ENCODE peak calls at places on chromosome 18, in eight cellular contexts. O is GM23248; R is mesendoderm; D is IMR-90; B is CD8-positive, alpha-beta T cell; Z is adipocyte; T is HCT116; A is AG04450. I is an unnamed sample. For H3K27me3, the result is how much of the 10 kb centered on the place peaks cover.

GRCh38 chr18:46096651-46097300 is 1.3 kb downstream of the ATP5F1A start:
- DNase-seq in A (no peak), Z (peak), R (peak), D (no peak), T (no peak), O (peak), B (no peak), I (no peak)

GRCh38 chr18:985301-985700 is 80.6 kb downstream of the ADCYAP1 start:
- DNase-seq in O (no peak), D (no peak), Z (no peak), R (peak), T (no peak), A (no peak), B (no peak), I (no peak)

GRCh38 chr18:77223653-77224052 is 26.0 kb upstream of the GALR1 start:
- DNase-seq in T (no peak), Z (peak), R (no peak), O (peak), B (no peak), A (peak), D (peak), I (no peak)

GRCh38 chr18:70188113-70188512 is 17.4 kb downstream of the RTTN start:
- DNase-seq in T (no peak), O (peak), B (no peak), R (no peak), Z (peak), D (peak), A (no peak), I (no peak)

GRCh38 chr18:10440874-10441273 is 13.6 kb upstream of the APCDD1 start:
- DNase-seq in B (no peak), D (no peak), T (no peak), A (no peak), R (no peak), Z (no peak), O (no peak), I (no peak)

GRCh38 chr18:76376668-76377358 is 118.2 kb downstream of the ZNF516 start:
- DNase-seq in R (no peak), Z (no peak), T (no peak), D (no peak), O (no peak), B (no peak), A (no peak), I (no peak)

GRCh38 chr18:22552254-22552653 is 134.5 kb upstream of the CTAGE1 start:
- DNase-seq in T (no peak), B (no peak), O (peak), Z (no peak), D (no peak), A (no peak), R (no peak), I (no peak)

GRCh38 chr18:23356915-23357421 is 96.1 kb upstream of the RIOK3 start:
- DNase-seq in Z (peak), O (peak), A (no peak), T (no peak), B (no peak), D (peak), R (no peak), I (peak)

GRCh38 chr18:40365526-40365925 is 1589.5 kb upstream of the PIK3C3 start:
- DNase-seq in B (no peak), R (no peak), Z (peak), T (no peak), A (no peak), O (peak), D (no peak), I (no peak)

GRCh38 chr18:7586379-7586778 is 19.3 kb downstream of the PTPRM start:
- DNase-seq in O (no peak), A (no peak), Z (no peak), D (no peak), T (no peak), R (no peak), B (no peak), I (no peak)

GRCh38 chr18:47251289-47252120 is at the start of gene SKOR2:
- DNase-seq in T (no peak), O (no peak), D (no peak), Z (peak), B (no peak), A (no peak), R (peak), I (no peak)
- H3K27me3 ChIP-seq in T (under half), O (half or more), D (half or more), Z (half or more), B (under half), A (half or more), R (half or more), I (under half)

DNA sequence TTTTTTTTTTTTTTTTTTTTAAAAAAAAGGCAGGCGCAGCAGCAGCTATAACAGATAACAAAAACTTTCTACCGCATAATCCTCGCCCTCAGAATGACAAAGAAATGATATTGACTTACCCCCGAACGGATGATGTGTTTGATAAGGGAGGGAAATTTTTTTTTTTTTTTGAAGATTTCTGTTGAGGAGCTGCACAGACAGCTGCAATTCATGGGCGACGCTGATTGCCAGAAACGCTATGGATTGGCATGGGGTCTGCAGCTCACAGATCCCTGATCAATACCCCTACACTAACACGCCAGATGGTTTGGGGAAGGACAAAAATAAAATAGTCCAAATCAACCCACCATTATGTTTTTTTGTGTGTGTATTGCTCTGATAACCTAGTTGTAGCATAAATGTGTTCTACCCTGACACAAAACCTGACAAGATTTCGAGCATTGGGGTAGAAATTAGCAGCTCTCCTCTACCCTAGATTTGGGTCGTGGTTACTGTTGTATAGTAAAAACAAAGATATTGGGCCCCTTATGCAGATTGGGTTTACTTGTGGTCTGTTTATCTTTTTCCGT is 3.6 kb upstream of the ONECUT2 start:
- DNase-seq in A (no peak), R (peak), D (no peak), T (no peak), Z (no peak), B (no peak), O (no peak), I (no peak)
- H3K27me3 ChIP-seq in A (half or more), R (under half), D (half or more), T (under half), Z (half or more), B (half or more), O (half or more), I (half or more)

GRCh38 chr18:47334966-47335365 is 83.5 kb upstream of the SKOR2 start:
- DNase-seq in D (no peak), R (no peak), Z (no peak), T (no peak), B (no peak), A (no peak), O (peak), I (no peak)
- H3K27me3 ChIP-seq in D (under half), R (under half), Z (under half), T (half or more), B (under half), A (under half), O (under half), I (under half)

DNA sequence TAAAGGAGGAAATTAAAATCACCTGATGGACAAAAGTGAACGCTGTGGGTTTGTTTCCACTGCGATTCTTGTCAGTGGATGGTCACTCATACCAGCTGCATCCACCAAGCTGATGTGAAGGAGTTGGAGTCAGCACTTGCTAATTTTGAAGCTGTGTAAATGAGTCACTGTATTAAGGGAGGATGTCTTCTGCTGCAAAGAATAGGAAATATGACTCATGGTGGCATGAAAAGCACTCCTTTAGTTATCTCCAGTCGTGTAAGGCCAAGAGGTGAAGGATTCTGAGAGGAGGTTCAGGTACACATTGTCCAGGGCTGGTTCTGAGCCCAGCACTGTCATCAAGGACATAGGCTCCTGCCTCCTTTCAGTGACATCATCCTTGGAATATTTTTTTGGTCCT is 71.7 kb upstream of the SKOR2 start:
- DNase-seq in O (peak), Z (no peak), A (no peak), B (no peak), T (no peak), R (no peak), D (no peak), I (peak)
- H3K27me3 ChIP-seq in O (under half), Z (under half), A (under half), B (under half), T (under half), R (under half), D (under half), I (under half)

GRCh38 chr18:32577561-32577960 is 106.9 kb upstream of the GAREM1 start:
- DNase-seq in O (no peak), T (no peak), R (no peak), A (no peak), B (no peak), D (no peak), Z (no peak), I (no peak)
- H3K27me3 ChIP-seq in O (under half), T (under half), R (under half), A (under half), B (under half), D (under half), Z (under half), I (under half)

DNA sequence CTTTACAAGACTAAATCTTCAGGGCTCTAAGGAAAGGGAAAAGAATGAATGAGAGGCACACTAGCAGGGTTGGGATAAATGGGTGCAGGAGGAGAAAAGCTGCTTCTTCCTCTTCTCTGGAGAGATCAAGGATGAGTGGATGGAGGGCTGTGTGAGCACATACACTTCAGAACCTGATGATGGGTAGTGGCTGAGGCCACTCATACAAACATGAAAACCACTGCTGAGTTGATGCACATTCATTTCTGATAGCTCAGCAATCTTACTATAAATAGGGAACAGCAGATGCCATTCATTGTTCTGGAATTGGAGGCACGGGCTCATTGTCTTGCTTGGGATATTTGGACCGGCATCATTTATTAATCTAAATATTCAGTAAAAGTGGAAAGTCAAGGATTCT is 152.4 kb upstream of the KCTD1 start:
- DNase-seq in R (no peak), O (no peak), Z (no peak), T (no peak), B (no peak), A (no peak), D (no peak), I (no peak)
- H3K27me3 ChIP-seq in R (under half), O (under half), Z (under half), T (under half), B (under half), A (under half), D (under half), I (under half)

GRCh38 chr18:13620818-13621445 is 105.4 kb downstream of the FAM210A start:
- DNase-seq in A (no peak), T (no peak), D (no peak), O (no peak), B (no peak), Z (no peak), R (no peak), I (no peak)
- H3K27me3 ChIP-seq in A (under half), T (under half), D (under half), O (under half), B (under half), Z (under half), R (under half), I (under half)

GRCh38 chr18:78416853-78417252 is 562.8 kb upstream of the SALL3 start:
- DNase-seq in O (no peak), B (no peak), Z (no peak), T (no peak), R (peak), D (no peak), A (no peak), I (no peak)

GRCh38 chr18:78411539-78411938 is 568.1 kb upstream of the SALL3 start:
- DNase-seq in Z (no peak), A (no peak), T (no peak), R (no peak), O (no peak), B (no peak), D (no peak), I (no peak)

GRCh38 chr18:78418379-78418778 is 561.2 kb upstream of the SALL3 start:
- DNase-seq in R (no peak), B (no peak), D (no peak), A (no peak), Z (no peak), O (no peak), T (no peak), I (no peak)

GRCh38 chr18:78410094-78410786 is 569.4 kb upstream of the SALL3 start:
- DNase-seq in Z (no peak), D (no peak), O (no peak), R (no peak), B (no peak), A (no peak), T (no peak), I (no peak)

DNA sequence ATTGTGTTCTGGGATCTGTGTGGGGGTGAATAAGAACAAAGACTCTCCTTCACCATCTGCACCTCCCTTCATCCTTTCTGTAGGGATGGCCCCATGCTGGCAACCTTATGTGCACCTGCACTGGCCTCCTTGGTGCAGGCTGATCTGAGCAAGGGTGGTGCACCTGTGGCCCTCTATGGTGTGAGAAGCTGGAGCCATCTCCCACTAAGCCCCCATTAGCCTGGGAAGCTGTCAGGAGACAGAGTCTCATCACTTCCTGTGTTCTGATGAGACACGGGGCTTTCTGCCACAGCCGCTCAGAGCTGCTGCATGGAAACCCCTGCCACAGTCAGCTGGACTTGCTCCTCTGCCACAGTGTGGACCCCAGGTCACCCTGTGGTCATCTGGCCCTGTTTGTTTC is 565.3 kb upstream of the SALL3 start:
- DNase-seq in Z (no peak), D (no peak), B (no peak), R (no peak), T (no peak), O (no peak), A (no peak), I (no peak)
- H3K27me3 ChIP-seq in Z (under half), D (under half), B (under half), R (under half), T (under half), O (under half), A (under half), I (under half)

GRCh38 chr18:64178860-64179259 is 30.0 kb upstream of the LINC00305 start:
- DNase-seq in A (no peak), B (no peak), R (no peak), Z (no peak), D (no peak), T (no peak), O (no peak), I (no peak)

GRCh38 chr18:64171576-64171975 is 22.7 kb upstream of the LINC00305 start:
- DNase-seq in T (no peak), R (no peak), O (no peak), D (no peak), A (no peak), B (no peak), Z (no peak), I (no peak)

DNA sequence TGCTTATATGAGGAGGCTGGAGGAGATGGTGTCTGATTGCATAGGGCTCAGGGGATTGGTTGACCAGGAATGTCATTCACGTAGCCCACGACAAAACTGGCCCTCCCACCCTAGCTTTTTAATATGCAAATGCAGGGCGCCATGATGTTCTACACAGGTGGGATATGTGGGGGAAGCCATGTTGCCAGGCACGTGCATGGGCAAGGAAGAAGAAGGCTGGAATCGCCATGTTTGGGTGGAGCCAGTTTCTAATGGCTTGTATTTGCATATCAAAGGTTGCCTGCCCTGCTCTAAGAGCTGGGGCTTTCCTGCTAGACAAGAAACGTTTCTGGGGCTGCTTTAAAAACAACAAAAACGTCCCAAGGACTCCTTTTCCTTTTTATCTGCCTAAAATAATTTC is 26.5 kb upstream of the LINC00305 start:
- DNase-seq in O (no peak), D (no peak), T (no peak), B (no peak), R (no peak), Z (no peak), A (no peak), I (no peak)
- H3K27me3 ChIP-seq in O (under half), D (under half), T (under half), B (under half), R (under half), Z (under half), A (under half), I (under half)

GRCh38 chr18:13392899-13393298 is 174.3 kb downstream of the LDLRAD4 start:
- DNase-seq in D (no peak), Z (no peak), T (no peak), A (no peak), O (no peak), B (peak), R (no peak), I (no peak)
- H3K27me3 ChIP-seq in D (under half), Z (under half), T (under half), A (under half), O (under half), B (under half), R (under half), I (under half)